ENCODE peak calls at places on chromosome 20, in ten cellular contexts. M is PC-9, Y is choroid plexus epithelial cell, T is fibroblast of the aortic adventitia, F is fibroblast of lung, W is lung, Q is lower lobe of right lung, O is AG10803, K is tibial nerve, G is cardiac fibroblast. B is an unnamed sample.
A peak's percentile ranks its signal among the peaks of the same experiment; 100 is the strongest.

GRCh38 chr20:32506721-32507120 is 78.4 kb downstream of the NOL4L start:
- DNase-seq in T (no peak), W (no peak), O (no peak), Q (no peak), M (no peak), K (no peak), F (no peak), Y (no peak), G (no peak), B (no peak)

GRCh38 chr20:33521461-33521860 is 31.6 kb downstream of the CBFA2T2 start:
- DNase-seq in O (no peak), K (no peak), M (no peak), Q (no peak), W (no peak), Y (no peak), F (no peak), T (no peak), G (no peak), B (no peak)

GRCh38 chr20:1196634-1197033 is 6.6 kb upstream of the C20orf202 start:
- DNase-seq in G (no peak), Y (no peak), Q (no peak), W (no peak), F (no peak), O (no peak), M (no peak), T (no peak), K (no peak), B (no peak)

GRCh38 chr20:9114709-9115108 is 45.8 kb downstream of the PLCB4 start:
- DNase-seq in K (no peak), G (no peak), M (no peak), O (no peak), Y (no peak), F (no peak), T (no peak), Q (no peak), W (no peak), B (no peak)

GRCh38 chr20:32560989-32561830 is 23.9 kb downstream of the NOL4L start:
- DNase-seq in Q (no peak), F (no peak), K (no peak), Y (peak; percentile 33), O (no peak), M (no peak), W (no peak), G (no peak), T (peak; percentile 31), B (no peak)

GRCh38 chr20:12882832-12883506 is 125.8 kb upstream of the SPTLC3 start:
- DNase-seq in T (peak; percentile 42), F (peak; percentile 2), G (peak; percentile 20), K (no peak), Q (no peak), W (no peak), Y (peak; percentile 84), M (no peak), O (peak; percentile 75), B (no peak)

GRCh38 chr20:4167261-4168004 is 152.1 kb upstream of the RNF24 start:
- DNase-seq in T (no peak), F (no peak), W (no peak), G (no peak), O (no peak), M (no peak), K (peak; percentile 43), Y (no peak), Q (no peak), B (no peak)

GRCh38 chr20:49433387-49433786 is 49.1 kb downstream of the KCNB1 start:
- DNase-seq in F (no peak), M (no peak), Q (no peak), K (no peak), Y (no peak), T (no peak), O (no peak), W (no peak), G (no peak), B (no peak)

GRCh38 chr20:25223179-25223661 is 24.7 kb upstream of the PYGB start:
- DNase-seq in M (peak; percentile 98), T (peak; percentile 74), W (no peak), K (no peak), F (peak; percentile 97), O (peak; percentile 62), Y (peak; percentile 96), G (peak; percentile 97), Q (no peak), B (no peak)

GRCh38 chr20:32528291-32528891 is 56.7 kb downstream of the NOL4L start:
- DNase-seq in M (no peak), Q (peak; percentile 50), K (no peak), F (no peak), T (no peak), Y (no peak), G (no peak), W (no peak), O (no peak), B (no peak)

GRCh38 chr20:24364464-24364863 is 105.0 kb upstream of the SYNDIG1 start:
- DNase-seq in W (no peak), M (no peak), T (no peak), Q (no peak), G (no peak), Y (peak; percentile 41), K (no peak), F (no peak), O (no peak), B (no peak)

GRCh38 chr20:3677733-3678132 is 4.1 kb downstream of the ADAM33 start:
- DNase-seq in Q (no peak), Y (peak; percentile 37), W (no peak), G (no peak), O (peak; percentile 70), T (peak; percentile 57), M (no peak), K (no peak), F (peak; percentile 53), B (no peak)

GRCh38 chr20:6074145-6074561 is 20.3 kb upstream of the LRRN4 start:
- DNase-seq in O (peak; percentile 31), Q (no peak), W (no peak), K (no peak), M (no peak), T (no peak), F (no peak), Y (peak; percentile 30), G (peak; percentile 39), B (no peak)

GRCh38 chr20:47857142-47857993 is 72.1 kb upstream of the SULF2 start:
- DNase-seq in O (peak; percentile 37), F (peak; percentile 85), M (peak; percentile 99), Q (no peak), T (peak; percentile 24), K (no peak), W (no peak), G (peak; percentile 12), Y (no peak), B (no peak)

GRCh38 chr20:23295934-23296333 is 54.7 kb upstream of the NXT1 start:
- DNase-seq in T (no peak), K (no peak), Y (no peak), Q (no peak), F (no peak), G (no peak), M (no peak), O (no peak), W (no peak), B (no peak)

GRCh38 chr20:32474967-32475819 is 109.9 kb downstream of the NOL4L start:
- DNase-seq in O (peak; percentile 90), M (peak; percentile 85), T (peak; percentile 95), F (peak; percentile 96), W (peak; percentile 94), G (peak; percentile 92), Q (peak; percentile 93), Y (peak; percentile 99), K (peak; percentile 85), B (no peak)

GRCh38 chr20:49775229-49775693 is 37.4 kb upstream of the SLC9A8 start:
- DNase-seq in K (no peak), T (peak; percentile 85), F (peak; percentile 83), Q (peak; percentile 65), G (peak; percentile 92), O (peak; percentile 69), M (peak; percentile 100), W (peak; percentile 69), Y (peak; percentile 86), B (no peak)

DNA sequence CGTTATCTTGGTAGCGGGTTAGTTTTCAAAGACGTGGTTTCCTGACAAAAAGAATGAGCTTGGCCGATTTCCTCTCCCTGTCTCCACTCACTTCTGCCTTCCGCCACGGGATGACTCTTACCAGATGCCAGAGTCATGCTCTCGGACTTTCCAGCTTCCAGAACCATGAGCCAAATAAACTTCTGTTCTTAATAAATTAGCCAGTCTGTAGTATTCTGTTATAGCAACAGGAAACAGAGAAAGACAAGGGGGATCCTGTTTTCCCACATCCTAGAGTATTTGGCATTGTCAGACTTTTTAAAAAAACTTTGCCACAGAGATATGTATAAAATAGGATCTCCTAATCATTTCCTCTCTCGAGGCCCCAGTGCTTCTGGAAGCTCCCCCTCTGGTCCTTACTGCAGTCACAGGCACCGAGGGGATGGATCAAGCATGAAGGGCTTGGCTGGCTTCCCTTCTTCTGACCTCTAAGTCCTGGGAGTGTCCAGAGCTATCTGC is 84.9 kb upstream of the NAA20 start:
- DNase-seq in Y (peak; percentile 82), Q (no peak), M (no peak), K (no peak), O (peak; percentile 96), T (peak; percentile 96), G (peak; percentile 90), W (no peak), F (peak; percentile 91), B (no peak)
- TF ChIP-seq CTCF in Y (no peak), Q (no peak), M (no peak), K (no peak), O (peak; percentile 19), T (peak; percentile 18), G (no peak), W (no peak), F (no peak), B (no peak)

DNA sequence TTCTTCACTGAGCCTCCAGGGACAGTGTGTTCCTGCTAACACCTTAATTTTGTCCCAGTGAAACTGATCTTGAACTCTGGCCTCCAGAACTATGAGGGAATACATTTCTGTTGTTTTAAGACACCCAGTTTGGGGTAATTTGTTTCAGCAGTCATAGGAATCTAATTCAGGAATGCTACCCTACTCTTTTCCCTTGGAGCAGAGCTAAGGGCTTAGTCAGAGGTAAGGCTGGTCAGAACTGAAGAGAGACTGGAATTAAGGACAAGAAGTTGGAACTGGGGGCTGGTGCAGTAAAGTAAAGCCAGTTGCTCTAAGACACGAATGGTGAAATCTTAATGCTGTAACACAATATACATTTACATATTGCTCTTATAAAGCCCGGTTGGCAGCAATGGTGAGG is 809.7 kb downstream of the MAFB start:
- DNase-seq in T (no peak), F (peak; percentile 63), Y (no peak), G (no peak), K (no peak), M (no peak), W (no peak), Q (no peak), O (peak; percentile 45), B (no peak)
- TF ChIP-seq CTCF in T (no peak), F (no peak), Y (no peak), G (no peak), K (no peak), M (no peak), W (no peak), Q (no peak), O (no peak), B (no peak)

GRCh38 chr20:53020834-53021233 is 48.7 kb downstream of the TSHZ2 start:
- DNase-seq in M (no peak), T (no peak), F (no peak), K (no peak), G (no peak), O (no peak), Q (no peak), Y (no peak), W (no peak), B (no peak)
- TF ChIP-seq CTCF in M (no peak), T (no peak), F (no peak), K (no peak), G (no peak), O (no peak), Q (no peak), Y (no peak), W (no peak), B (no peak)

GRCh38 chr20:22180244-22180643 is 404.1 kb downstream of the FOXA2 start:
- DNase-seq in Q (no peak), T (no peak), W (no peak), O (no peak), K (no peak), Y (no peak), G (no peak), M (no peak), F (no peak), B (no peak)
- TF ChIP-seq CTCF in Q (no peak), T (peak; percentile 14), W (no peak), O (no peak), K (no peak), Y (no peak), G (no peak), M (peak; percentile 59), F (no peak), B (no peak)